ENCODE peak calls at places on chromosomes 3 and 15, in ten cellular contexts. T is body of pancreas, X is right cardiac atrium, P is suprapubic skin, U is fibroblast of lung, F is A549, G is SJSA1, N is cardiac muscle cell, O is IMR-90, J is heart right ventricle. K is an unnamed sample.
A peak's percentile ranks its signal among the peaks of the same experiment; 100 is the strongest.

GRCh38 chr3:52289338-52289746 is 1.7 kb downstream of the GLYCTK start:
- DNase-seq in P (no peak), O (no peak), T (no peak), X (no peak), F (no peak), U (no peak), G (no peak), N (no peak), J (no peak), K (no peak)

GRCh38 chr3:54660599-54661210 is 267.2 kb downstream of the LRTM1 start:
- DNase-seq in N (peak; percentile 29), O (no peak), J (no peak), T (no peak), G (no peak), F (no peak), U (no peak), P (no peak), X (peak; percentile 63), K (no peak)

GRCh38 chr15:90230071-90230494 is 3.7 kb downstream of the CIB1 start:
- DNase-seq in G (no peak), T (peak; percentile 91), O (no peak), N (no peak), X (peak; percentile 81), J (peak; percentile 69), U (no peak), F (no peak), P (no peak), K (no peak)

GRCh38 chr3:194837457-194838135 is 151.9 kb downstream of the FAM43A start:
- DNase-seq in U (no peak), X (no peak), O (no peak), P (no peak), F (no peak), N (no peak), G (no peak), J (no peak), T (no peak), K (no peak)

GRCh38 chr15:72205273-72205672 is 7.7 kb upstream of the GRAMD2A start:
- DNase-seq in G (no peak), N (no peak), J (no peak), P (no peak), T (no peak), X (no peak), O (no peak), U (no peak), F (no peak), K (no peak)

GRCh38 chr3:64355473-64355872 is 130.2 kb upstream of the PRICKLE2 start:
- DNase-seq in J (no peak), T (no peak), X (peak; percentile 50), F (no peak), P (no peak), G (peak; percentile 21), O (peak; percentile 67), N (peak; percentile 24), U (peak; percentile 66), K (no peak)

GRCh38 chr3:14345496-14346150 is 56.8 kb upstream of the SLC6A6 start:
- DNase-seq in X (no peak), U (peak; percentile 44), P (no peak), G (peak; percentile 59), F (no peak), N (no peak), T (no peak), O (peak; percentile 55), J (no peak), K (no peak)

GRCh38 chr3:67864587-67865183 is 210.3 kb upstream of the SUCLG2 start:
- DNase-seq in J (no peak), U (no peak), G (no peak), P (no peak), F (no peak), T (no peak), O (no peak), N (no peak), X (no peak), K (no peak)

GRCh38 chr3:23835807-23836206 is 30.1 kb downstream of the UBE2E1 start:
- DNase-seq in J (no peak), P (no peak), X (no peak), T (no peak), N (no peak), F (no peak), G (no peak), U (no peak), O (no peak), K (no peak)

GRCh38 chr3:23834082-23834870 is 28.5 kb downstream of the UBE2E1 start:
- DNase-seq in X (no peak), F (no peak), T (no peak), N (no peak), J (no peak), P (no peak), G (no peak), U (no peak), O (no peak), K (no peak)

GRCh38 chr3:23837691-23838090 is 31.9 kb downstream of the UBE2E1 start:
- DNase-seq in T (no peak), J (no peak), U (no peak), O (no peak), F (no peak), N (no peak), G (no peak), P (no peak), X (no peak), K (no peak)

GRCh38 chr3:23835087-23835486 is 29.3 kb downstream of the UBE2E1 start:
- DNase-seq in X (no peak), O (no peak), P (no peak), F (no peak), U (no peak), T (no peak), J (no peak), N (no peak), G (no peak), K (no peak)

GRCh38 chr3:23836536-23837230 is 30.9 kb downstream of the UBE2E1 start:
- DNase-seq in N (no peak), J (no peak), T (no peak), G (no peak), P (no peak), U (no peak), O (no peak), X (no peak), F (no peak), K (no peak)
- H3K27ac ChIP-seq in N (no peak overlapping the region), J (no peak overlapping the region), T (no peak overlapping the region), G (no peak overlapping the region), P (no peak overlapping the region), U (no peak overlapping the region), O (no peak overlapping the region), X (no peak overlapping the region), F (no peak overlapping the region), K (no peak overlapping the region)

GRCh38 chr15:58146734-58147133 is 8.6 kb downstream of the AQP9 start:
- DNase-seq in P (no peak), O (no peak), X (no peak), U (no peak), T (no peak), F (no peak), J (no peak), G (no peak), N (no peak), K (no peak)

GRCh38 chr15:58148120-58148519 is 9.9 kb downstream of the AQP9 start:
- DNase-seq in U (no peak), G (no peak), N (no peak), J (no peak), P (no peak), F (no peak), X (no peak), T (no peak), O (no peak), K (no peak)

GRCh38 chr15:58148633-58149032 is 10.5 kb downstream of the AQP9 start:
- DNase-seq in X (no peak), O (no peak), P (no peak), T (no peak), N (no peak), U (no peak), J (no peak), F (no peak), G (no peak), K (no peak)

GRCh38 chr15:58142827-58143226 is 4.6 kb downstream of the AQP9 start:
- DNase-seq in P (no peak), X (no peak), G (no peak), F (no peak), T (no peak), J (no peak), U (no peak), O (no peak), N (no peak), K (no peak)

GRCh38 chr15:58147151-58147550 is 9.0 kb downstream of the AQP9 start:
- DNase-seq in O (no peak), T (no peak), G (no peak), J (no peak), X (no peak), U (no peak), N (no peak), P (no peak), F (no peak), K (no peak)
- H3K27ac ChIP-seq in O (no peak overlapping the region), T (peak overlapping the region; percentile 67), G (no peak overlapping the region), J (no peak overlapping the region), X (no peak overlapping the region), U (no peak overlapping the region), N (no peak overlapping the region), P (no peak overlapping the region), F (no peak overlapping the region), K (peak overlapping the region; percentile 46)

GRCh38 chr3:132784502-132785025 is 62.4 kb upstream of the NPHP3 start:
- DNase-seq in T (no peak), J (no peak), X (no peak), U (peak; percentile 34), O (no peak), F (no peak), G (no peak), N (no peak), P (no peak), K (no peak)
- H3K27ac ChIP-seq in T (no peak overlapping the region), J (no peak overlapping the region), X (no peak overlapping the region), U (no peak overlapping the region), O (no peak overlapping the region), F (no peak overlapping the region), G (no peak overlapping the region), N (no peak overlapping the region), P (no peak overlapping the region), K (no peak overlapping the region)

GRCh38 chr15:85742186-85742751 is 52.5 kb downstream of the KLHL25 start:
- DNase-seq in G (no peak), J (no peak), U (peak; percentile 39), N (no peak), X (no peak), T (no peak), F (no peak), O (peak; percentile 66), P (no peak), K (no peak)

GRCh38 chr15:85745525-85745924 is 49.2 kb downstream of the KLHL25 start:
- DNase-seq in U (no peak), G (no peak), N (no peak), P (no peak), J (no peak), T (no peak), X (peak; percentile 55), F (no peak), O (no peak), K (peak; percentile 72)

GRCh38 chr15:85746641-85747040 is 48.1 kb downstream of the KLHL25 start:
- DNase-seq in J (no peak), N (no peak), P (no peak), O (no peak), X (no peak), U (no peak), T (no peak), F (no peak), G (no peak), K (peak; percentile 68)

GRCh38 chr15:85743392-85744045 is 51.2 kb downstream of the KLHL25 start:
- DNase-seq in P (no peak), X (no peak), J (no peak), U (no peak), O (no peak), T (no peak), G (no peak), F (no peak), N (no peak), K (no peak)

DNA sequence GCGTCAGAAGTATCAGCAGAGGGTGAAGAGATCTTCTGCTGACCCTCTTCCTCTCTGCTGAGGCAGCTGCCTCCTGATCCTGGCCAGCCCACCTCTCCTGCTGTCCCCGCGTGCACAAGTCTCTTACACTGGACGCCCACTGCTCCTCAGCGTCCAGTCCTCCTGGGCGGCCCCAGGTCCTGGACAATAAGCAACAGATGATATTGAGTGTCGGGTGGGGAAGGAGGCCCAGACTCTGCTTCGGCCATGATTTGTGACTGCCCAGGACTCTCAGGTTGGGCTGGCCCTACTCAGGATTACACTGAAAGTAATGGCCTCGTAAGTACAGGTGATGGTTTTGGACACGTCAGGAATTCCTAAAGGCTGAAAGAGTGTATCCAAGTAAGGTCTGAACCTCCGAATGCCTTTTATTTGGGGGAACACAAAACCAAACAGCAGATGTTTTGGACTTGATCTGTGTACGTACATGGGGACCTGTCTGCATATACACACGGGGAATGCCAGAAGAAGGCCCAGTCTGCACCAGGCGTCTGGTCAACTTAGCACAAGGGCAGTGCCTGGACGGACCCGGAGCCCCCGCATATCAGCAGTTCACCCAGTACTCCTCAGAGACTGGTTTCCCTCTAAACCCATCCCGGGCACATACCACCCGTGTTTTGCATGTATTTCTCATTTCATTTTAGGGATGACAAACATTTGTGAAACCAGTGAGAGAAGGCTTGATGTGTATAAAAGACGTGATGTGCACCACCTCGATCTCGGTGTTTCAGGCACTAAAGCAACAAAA is 49.9 kb downstream of the KLHL25 start:
- DNase-seq in J (no peak), N (no peak), F (no peak), U (no peak), T (no peak), P (no peak), G (no peak), X (no peak), O (no peak), K (peak; percentile 68)
- H3K27ac ChIP-seq in J (no peak overlapping the region), N (no peak overlapping the region), F (no peak overlapping the region), U (no peak overlapping the region), T (no peak overlapping the region), P (no peak overlapping the region), G (no peak overlapping the region), X (no peak overlapping the region), O (no peak overlapping the region), K (no peak overlapping the region)

K was measured in coronary artery.